ENCODE peak calls at places on chromosomes 2 and 18, in seven cellular contexts. Q, P, R, X, K, O and I are unnamed samples.

GRCh38 chr2:187554704-187555082 is 458 bp upstream of the TFPI start:
- DNase-seq in O (no peak), R (no peak), K (no peak), X (no peak), P (no peak), Q (no peak), I (no peak)

GRCh38 chr2:84495539-84496146 is 20.7 kb upstream of the DNAH6 start:
- DNase-seq in O (peak), P (no peak), X (peak), K (peak), R (peak), Q (peak), I (peak)

GRCh38 chr2:241317391-241317790 is 1.7 kb downstream of the SEPTIN2 start:
- DNase-seq in P (no peak), K (no peak), Q (no peak), R (no peak), X (no peak), O (no peak), I (no peak)

GRCh38 chr18:62033207-62033606 is 140.4 kb upstream of the RNF152 start:
- DNase-seq in R (no peak), O (no peak), Q (no peak), K (no peak), P (no peak), X (no peak), I (no peak)

GRCh38 chr2:15562354-15563031 is 1.4 kb upstream of the NBAS start:
- DNase-seq in Q (no peak), O (no peak), R (no peak), K (no peak), P (no peak), X (no peak), I (no peak)

GRCh38 chr2:27378096-27378808 is 2.3 kb downstream of the ZNF513 start:
- DNase-seq in K (no peak), R (no peak), O (no peak), P (no peak), X (no peak), Q (no peak), I (no peak)

GRCh38 chr2:127032601-127033000 is 74.4 kb downstream of the BIN1 start:
- DNase-seq in X (no peak), P (no peak), Q (no peak), R (no peak), K (no peak), O (no peak), I (no peak)

GRCh38 chr2:104945866-104946265 is 92.0 kb downstream of the POU3F3 start:
- DNase-seq in K (no peak), Q (no peak), O (no peak), X (no peak), R (no peak), P (no peak), I (no peak)

GRCh38 chr2:42906557-42907380 is 114.4 kb upstream of the HAAO start:
- DNase-seq in O (peak), X (peak), P (peak), Q (peak), K (no peak), R (peak), I (peak)

GRCh38 chr2:120576509-120577474 is 158.9 kb upstream of the GLI2 start:
- DNase-seq in P (peak), K (peak), X (no peak), Q (peak), O (no peak), R (peak), I (no peak)

GRCh38 chr2:155895016-155895415 is 437.5 kb downstream of the NR4A2 start:
- DNase-seq in P (no peak), O (no peak), X (no peak), Q (no peak), R (peak), K (peak), I (peak)

DNA sequence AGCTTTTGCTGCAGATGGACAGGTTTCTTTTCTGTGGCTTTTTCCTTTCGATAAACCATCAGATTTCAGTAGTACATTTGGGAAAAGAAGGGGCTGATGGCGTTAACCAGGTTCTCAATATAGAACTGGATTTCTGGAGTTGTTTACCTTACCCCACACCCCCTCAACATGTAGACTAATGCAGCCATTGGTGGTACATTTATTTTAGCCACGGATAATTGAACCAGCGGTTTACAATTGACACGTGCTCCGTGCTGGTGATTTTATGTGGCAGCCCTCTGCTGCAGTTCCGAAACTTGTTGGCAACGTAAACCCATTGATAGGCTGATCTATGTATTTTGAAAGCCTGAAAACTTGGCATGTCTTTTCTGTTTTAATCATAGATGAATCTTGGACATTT is 5.4 kb downstream of the SOX11 start:
- DNase-seq in X (no peak), R (no peak), Q (no peak), K (no peak), O (no peak), P (no peak), I (no peak)
- H3K4me3 ChIP-seq in X (peak), R (no peak), Q (peak), K (no peak), O (no peak), P (no peak), I (peak)

GRCh38 chr2:89763254-89763580 is 1071.7 kb downstream of the RPIA start:
- DNase-seq in Q (no peak), O (peak), R (no peak), P (no peak), K (no peak), X (no peak), I (no peak)
- TF ChIP-seq CTCF in Q (no peak), O (peak), R (no peak), P (no peak), K (no peak), X (no peak), I (no peak)

GRCh38 chr2:229089806-229090205 is 181.3 kb downstream of the PID1 start:
- DNase-seq in P (no peak), X (no peak), Q (no peak), R (no peak), K (no peak), O (no peak), I (no peak)
- H3K4me3 ChIP-seq in P (no peak), X (no peak), Q (no peak), R (no peak), K (no peak), O (no peak), I (no peak)

GRCh38 chr2:99190548-99190947 is 9.6 kb downstream of the MRPL30 start:
- DNase-seq in R (no peak), P (no peak), Q (no peak), X (no peak), K (no peak), O (no peak), I (no peak)
- TF ChIP-seq CTCF in R (no peak), P (no peak), Q (no peak), X (no peak), K (peak), O (no peak), I (peak)

GRCh38 chr2:176490061-176490861 is 221.0 kb downstream of the MTX2 start:
- DNase-seq in R (no peak), X (peak), Q (no peak), P (no peak), O (peak), K (peak), I (no peak)

GRCh38 chr2:176491172-176491904 is 222.1 kb downstream of the MTX2 start:
- DNase-seq in Q (peak), P (no peak), K (peak), X (peak), O (peak), R (peak), I (no peak)

GRCh38 chr2:176484838-176485237 is 215.6 kb downstream of the MTX2 start:
- DNase-seq in Q (no peak), X (peak), R (peak), P (no peak), O (no peak), K (peak), I (no peak)

GRCh38 chr2:176492583-176492982 is 223.3 kb downstream of the MTX2 start:
- DNase-seq in R (no peak), Q (no peak), O (no peak), P (no peak), K (no peak), X (no peak), I (no peak)

DNA sequence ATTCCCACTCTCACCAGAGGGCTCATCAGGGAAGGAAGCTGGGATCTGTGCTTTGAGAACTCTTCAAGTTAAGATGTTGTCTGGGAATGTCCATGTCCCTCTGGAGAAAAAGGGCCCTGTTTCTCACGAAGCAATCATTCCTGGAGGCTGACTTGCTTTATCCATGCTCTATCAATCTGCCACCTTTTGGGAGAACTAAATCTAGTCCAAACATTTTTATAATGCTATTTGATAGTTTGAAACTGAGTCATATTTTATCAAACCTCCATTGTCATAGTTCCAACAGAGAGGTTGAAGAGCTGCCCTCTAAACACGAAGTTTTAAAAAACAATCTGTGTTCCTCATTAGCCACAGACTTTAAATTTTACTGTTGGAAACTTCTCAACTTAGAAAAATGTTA is 219.2 kb downstream of the MTX2 start:
- DNase-seq in K (peak), P (no peak), Q (no peak), X (no peak), R (peak), O (no peak), I (no peak)
- H3K4me3 ChIP-seq in K (no peak), P (no peak), Q (no peak), X (no peak), R (no peak), O (no peak), I (no peak)

DNA sequence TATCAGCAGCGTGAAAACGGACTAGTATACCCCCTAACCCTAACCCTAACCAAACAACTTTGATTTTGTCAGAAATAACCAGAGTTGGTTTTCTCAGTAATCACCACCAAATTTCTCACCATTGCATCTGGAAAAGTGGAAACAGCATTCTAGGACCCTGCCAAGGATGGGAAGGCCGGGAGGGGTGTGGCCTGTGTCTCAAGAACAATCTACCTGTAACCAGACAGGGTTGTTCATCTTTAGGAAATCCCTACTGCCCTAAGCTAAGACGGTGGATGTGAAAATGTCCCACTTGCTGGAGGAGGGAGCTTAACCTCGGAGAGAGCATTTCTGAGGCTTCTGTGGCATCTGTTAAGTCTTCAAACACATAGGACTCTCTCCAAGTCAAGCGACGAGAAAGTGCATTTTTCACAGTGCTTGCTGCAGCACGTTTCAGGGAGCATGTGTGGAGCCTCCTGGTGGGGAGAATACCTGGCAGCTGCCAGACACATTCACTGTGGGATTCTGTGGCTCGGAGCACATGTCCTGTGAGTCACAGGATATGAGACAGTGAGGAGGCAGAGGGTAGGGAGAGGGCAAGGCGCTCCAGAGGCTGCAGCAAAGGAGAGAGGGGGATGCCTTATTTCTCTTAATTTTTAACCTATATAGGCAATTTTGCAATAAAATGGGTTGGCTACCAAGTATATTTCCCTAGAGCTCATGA is 207.5 kb downstream of the SPP2 start:
- DNase-seq in O (no peak), Q (peak), K (peak), R (peak), X (peak), P (peak), I (peak)
- TF ChIP-seq CTCF in O (no peak), Q (peak), K (peak), R (peak), X (peak), P (peak), I (peak)

DNA sequence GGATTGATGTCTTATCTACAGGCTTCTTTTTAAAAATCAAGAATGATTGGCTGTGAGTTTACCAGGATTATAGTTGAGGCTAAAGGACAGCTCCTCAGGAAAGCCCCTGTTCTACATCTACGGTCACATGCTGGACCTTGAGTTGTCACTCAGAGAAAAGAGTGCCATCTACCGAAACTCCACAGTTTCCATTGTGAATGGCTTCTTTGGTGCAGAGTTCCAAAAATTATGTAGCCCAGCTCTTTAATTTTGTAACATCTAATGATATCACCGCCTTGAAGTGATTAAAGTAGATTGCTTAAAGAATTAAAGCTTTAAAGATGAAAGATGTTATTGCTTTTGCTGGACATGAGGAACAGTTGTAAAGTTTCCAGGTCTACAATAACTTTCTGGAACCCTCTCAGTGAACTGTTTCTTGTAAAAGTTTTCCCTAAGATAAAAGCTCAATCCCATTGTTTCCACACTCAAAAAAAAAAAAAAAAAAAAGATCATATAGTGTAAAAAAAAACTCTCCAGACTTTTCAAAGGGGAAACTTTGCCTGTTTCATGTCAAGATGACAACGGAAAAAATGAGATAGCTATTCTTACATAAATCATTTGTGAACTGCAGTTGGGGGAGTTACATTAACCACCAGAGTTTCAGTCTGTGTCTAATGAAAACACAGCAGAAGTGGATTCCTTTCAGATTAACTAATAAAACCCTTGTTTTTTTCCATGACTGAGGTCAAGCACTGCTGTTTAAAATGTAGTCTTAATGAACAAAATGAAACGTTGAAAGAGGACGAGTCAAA is 4.3 kb downstream of the COL3A1 start:
- DNase-seq in R (peak), X (peak), O (no peak), K (peak), Q (peak), P (no peak), I (no peak)
- H3K4me3 ChIP-seq in R (peak), X (peak), O (no peak), K (peak), Q (peak), P (peak), I (no peak)

GRCh38 chr18:50194623-50195532 is at the start of gene MYO5B:
- DNase-seq in K (no peak), Q (no peak), P (peak), R (no peak), X (peak), O (peak), I (no peak)
- TF ChIP-seq CTCF in K (no peak), Q (no peak), P (peak), R (no peak), X (peak), O (no peak), I (no peak)

DNA sequence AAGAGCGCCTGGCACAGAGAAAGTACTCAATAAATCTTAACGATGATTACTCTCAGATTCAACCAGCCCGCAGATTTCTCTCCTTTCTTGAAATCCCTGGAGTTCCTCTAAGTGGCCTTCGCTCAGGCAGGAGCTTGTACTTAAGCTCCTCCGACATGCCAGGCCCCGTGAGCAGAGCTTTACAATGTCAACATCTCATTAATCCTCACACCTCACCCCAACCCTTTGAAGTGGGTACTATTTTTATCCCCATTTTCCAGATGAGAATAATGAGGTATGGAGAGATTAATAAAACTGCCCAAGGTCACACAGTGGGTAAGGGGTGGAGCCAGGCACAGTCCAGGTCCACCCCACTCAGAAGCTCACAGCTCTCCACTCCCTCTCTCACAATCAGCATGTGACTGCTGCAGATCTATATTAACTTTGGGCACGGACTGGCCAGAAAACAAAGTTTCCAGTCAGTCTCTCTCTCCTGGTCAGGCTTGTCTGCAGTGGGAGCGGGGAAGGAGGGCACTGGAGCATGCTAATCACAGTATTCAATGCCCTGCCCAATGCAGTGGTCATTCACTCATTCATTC is 18.0 kb downstream of the DNMT3A start:
- DNase-seq in Q (no peak), X (no peak), R (no peak), K (no peak), O (no peak), P (no peak), I (peak)
- H3K4me3 ChIP-seq in Q (no peak), X (no peak), R (no peak), K (no peak), O (no peak), P (no peak), I (no peak)

GRCh38 chr2:238133499-238134392 is 4.7 kb upstream of the KLHL30 start:
- DNase-seq in X (no peak), Q (no peak), R (no peak), O (no peak), P (no peak), K (no peak), I (no peak)
- TF ChIP-seq CTCF in X (no peak), Q (no peak), R (no peak), O (no peak), P (no peak), K (no peak), I (no peak)